ENCODE peak calls at places on chromosome 4, in four cellular contexts. F is SJSA1; C is tibial artery; W is CD8-positive, alpha-beta T cell. J is an unnamed sample.

GRCh38 chr4:139887962-139888735 is 222.5 kb downstream of the MGST2 start:
- DNase-seq in F (no peak), C (no peak), W (no peak), J (no peak)

GRCh38 chr4:185801471-185801870 is 10.5 kb downstream of the SORBS2 start:
- DNase-seq in F (no peak), C (no peak), W (no peak), J (no peak)

GRCh38 chr4:163663454-163664225 is 169.2 kb downstream of the TMA16 start:
- DNase-seq in F (no peak), C (no peak), W (no peak), J (no peak)

GRCh38 chr4:63036159-63036866 is 1372.9 kb downstream of the TECRL start:
- DNase-seq in F (no peak), C (no peak), W (no peak), J (no peak)

GRCh38 chr4:83083925-83084475 is 30.5 kb downstream of the PLAC8 start:
- DNase-seq in F (no peak), C (no peak), W (peak; percentile 44), J (no peak)

GRCh38 chr4:135065366-135065765 is 863.8 kb upstream of the PABPC4L start:
- DNase-seq in F (no peak), C (no peak), W (no peak), J (no peak)

GRCh38 chr4:180828455-180829018 is 1414.7 kb upstream of the TENM3 start:
- DNase-seq in F (peak; percentile 55), C (no peak), W (no peak), J (no peak)

GRCh38 chr4:38512840-38513239 is 151.2 kb upstream of the KLF3 start:
- DNase-seq in F (no peak), C (no peak), W (no peak), J (no peak)

GRCh38 chr4:112029642-112030235 is 115.5 kb upstream of the FAM241A start:
- DNase-seq in F (no peak), C (no peak), W (no peak), J (no peak)

GRCh38 chr4:167838686-167839085 is 253.7 kb upstream of the ANXA10 start:
- DNase-seq in F (no peak), C (no peak), W (no peak), J (no peak)

GRCh38 chr4:60133414-60133813 is 1066.7 kb upstream of the ADGRL3 start:
- DNase-seq in F (no peak), C (no peak), W (no peak), J (no peak)

GRCh38 chr4:124030038-124030638 is 633.5 kb downstream of the SPRY1 start:
- DNase-seq in F (no peak), C (peak; percentile 35), W (no peak), J (no peak)

GRCh38 chr4:140642674-140643437 is 74.1 kb upstream of the UCP1 start:
- DNase-seq in F (no peak), C (no peak), W (no peak), J (no peak)

GRCh38 chr4:147901388-147901787 is 169.5 kb downstream of the ARHGAP10 start:
- DNase-seq in F (no peak), C (no peak), W (no peak), J (no peak)

GRCh38 chr4:27360651-27361347 is 500.2 kb downstream of the STIM2 start:
- DNase-seq in F (peak; percentile 35), C (no peak), W (no peak), J (no peak)

GRCh38 chr4:89114100-89114499 is 2.8 kb downstream of the TIGD2 start:
- DNase-seq in F (no peak), C (no peak), W (no peak), J (no peak)

GRCh38 chr4:163404570-163404969 is 60.9 kb downstream of the NPY5R start:
- DNase-seq in F (no peak), C (no peak), W (no peak), J (no peak)

GRCh38 chr4:123624959-123625358 is 228.4 kb downstream of the SPRY1 start:
- DNase-seq in F (no peak), C (no peak), W (no peak), J (no peak)

GRCh38 chr4:14856076-14856926 is 146.0 kb upstream of the CPEB2 start:
- DNase-seq in F (peak; percentile 60), C (peak; percentile 82), W (no peak), J (peak; percentile 55)

GRCh38 chr4:37722000-37722638 is 35.9 kb upstream of the RELL1 start:
- DNase-seq in F (no peak), C (no peak), W (no peak), J (no peak)

GRCh38 chr4:39698424-39699009 is 581 bp downstream of the UBE2K start:
- DNase-seq in F (no peak), C (peak; percentile 44), W (peak; percentile 40), J (no peak)

GRCh38 chr4:104490096-104490769 is 4.5 kb downstream of the CXXC4 start:
- DNase-seq in F (no peak), C (no peak), W (no peak), J (no peak)

GRCh38 chr4:141501395-141501794 is 135.0 kb upstream of the IL15 start:
- DNase-seq in F (no peak), C (no peak), W (no peak), J (no peak)

GRCh38 chr4:162410854-162411253 is 247.1 kb upstream of the FSTL5 start:
- DNase-seq in F (no peak), C (no peak), W (no peak), J (no peak)

GRCh38 chr4:77636902-77637301 is 31.3 kb downstream of the CXCL13 start:
- DNase-seq in F (peak; percentile 82), C (no peak), W (no peak), J (no peak)

GRCh38 chr4:82678046-82678445 is 116.3 kb upstream of the TMEM150C start:
- DNase-seq in F (no peak), C (no peak), W (no peak), J (no peak)

GRCh38 chr4:17707671-17708070 is 73.8 kb downstream of the FAM184B start:
- DNase-seq in F (no peak), C (no peak), W (no peak), J (no peak)

GRCh38 chr4:94455081-94455480 is 3.3 kb downstream of the PDLIM5 start:
- DNase-seq in F (peak; percentile 25), C (peak; percentile 82), W (no peak), J (peak; percentile 65)

GRCh38 chr4:137664416-137664815 is 132.1 kb upstream of the PCDH18 start:
- DNase-seq in F (no peak), C (no peak), W (no peak), J (no peak)

GRCh38 chr4:113707013-113707412 is 54.5 kb downstream of the CAMK2D start:
- DNase-seq in F (no peak), C (no peak), W (no peak), J (no peak)

GRCh38 chr4:144787365-144788263 is 141.7 kb downstream of the HHIP start:
- DNase-seq in F (peak; percentile 30), C (no peak), W (no peak), J (no peak)

GRCh38 chr4:106325800-106326199 is 9.4 kb downstream of the AIMP1 start:
- DNase-seq in F (no peak), C (no peak), W (no peak), J (no peak)

GRCh38 chr4:16627999-16628398 is 270.4 kb downstream of the LDB2 start:
- DNase-seq in F (peak; percentile 64), C (no peak), W (no peak), J (no peak)

GRCh38 chr4:54061067-54061466 is 3.3 kb downstream of the CHIC2 start:
- DNase-seq in F (no peak), C (no peak), W (no peak), J (no peak)

GRCh38 chr4:54062392-54062791 is 2.0 kb downstream of the CHIC2 start:
- DNase-seq in F (no peak), C (no peak), W (no peak), J (no peak)

GRCh38 chr4:54063224-54063623 is 1.2 kb downstream of the CHIC2 start:
- DNase-seq in F (peak; percentile 42), C (no peak), W (no peak), J (no peak)

GRCh38 chr4:54063737-54064316 is 578 bp downstream of the CHIC2 start:
- DNase-seq in F (peak; percentile 60), C (peak; percentile 41), W (peak; percentile 42), J (no peak)

DNA sequence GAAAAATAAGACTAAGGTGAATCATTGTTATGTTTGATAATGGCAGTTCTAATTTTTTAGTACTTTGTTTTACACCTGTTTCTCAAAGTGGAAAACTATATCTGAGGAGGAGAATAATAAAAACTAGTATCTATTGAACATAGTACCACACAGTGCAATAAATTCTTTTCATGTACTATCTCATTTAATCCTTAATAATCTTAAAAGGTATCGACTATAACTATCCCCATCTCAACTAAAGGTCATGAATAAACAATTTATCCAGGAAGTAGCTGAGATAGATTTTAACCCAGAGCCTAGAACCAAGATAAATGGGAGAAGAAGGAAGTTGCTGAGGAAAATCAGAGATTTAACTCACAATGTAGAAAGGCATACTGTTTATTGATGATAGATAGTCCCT is 2.5 kb downstream of the CHIC2 start:
- DNase-seq in F (no peak), C (no peak), W (no peak), J (no peak)
- H3K4me1 ChIP-seq in F (peaks cover 30% of the 10 kb centered on the region), C (peaks cover 28% of the 10 kb centered on the region), W (peaks cover 52% of the 10 kb centered on the region), J (peaks cover 55% of the 10 kb centered on the region)

DNA sequence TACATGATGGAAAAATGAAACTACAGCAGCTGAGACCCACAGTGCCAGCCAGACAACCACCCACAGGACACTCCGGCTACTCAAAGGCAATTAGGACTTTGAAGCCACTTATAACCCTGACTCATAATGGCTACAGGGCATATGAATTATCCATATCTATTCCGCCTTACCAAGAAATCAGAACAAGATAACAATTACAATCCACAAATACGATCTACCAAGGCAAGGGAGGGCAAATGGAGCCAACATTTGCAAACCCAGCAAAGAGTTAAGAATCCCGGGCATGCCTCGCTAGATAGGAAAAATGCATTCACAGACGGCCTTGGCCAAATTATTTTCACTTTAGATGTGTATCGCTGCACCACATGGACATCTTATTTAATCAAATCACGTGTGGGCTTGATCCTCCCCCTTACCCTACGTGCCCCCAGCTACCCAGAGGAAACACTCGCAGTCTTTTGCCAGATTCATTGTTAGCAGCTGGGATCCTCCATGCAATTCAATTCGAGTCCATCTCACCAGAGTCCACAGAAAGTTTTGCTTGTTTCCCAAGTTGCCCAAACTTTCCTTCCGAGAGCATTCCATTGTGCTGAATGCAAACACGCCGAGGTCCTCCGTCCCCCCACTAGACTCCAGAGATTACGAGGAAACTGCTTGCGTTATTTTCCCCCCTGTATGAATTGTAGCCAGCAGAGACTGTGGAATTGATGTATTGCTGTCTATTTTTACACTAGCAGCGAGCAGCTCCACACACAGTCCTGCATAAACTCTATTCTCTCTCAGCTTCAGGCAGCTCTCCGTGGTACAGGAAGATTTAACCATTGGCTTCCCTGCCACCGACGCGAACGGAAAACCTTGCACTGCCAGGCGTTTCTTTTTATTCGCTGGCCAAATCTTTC is 1.2 kb downstream of the PPARGC1A start:
- DNase-seq in F (peak; percentile 26), C (no peak), W (no peak), J (no peak)
- H3K4me3 ChIP-seq in F (peak overlapping the region; percentile 29), C (peak overlapping the region; percentile 56), W (no peak overlapping the region), J (peak overlapping the region; percentile 71)

GRCh38 chr4:119517361-119518229 is 111.0 kb downstream of the PDE5A start:
- DNase-seq in F (peak; percentile 76), C (no peak), W (no peak), J (no peak)
- H3K36me3 ChIP-seq in F (peaks cover 70% of the 10 kb centered on the region), C (peaks cover 34% of the 10 kb centered on the region), W (peaks cover 13% of the 10 kb centered on the region), J (peaks cover 25% of the 10 kb centered on the region)

GRCh38 chr4:7902101-7902553 is 37.5 kb downstream of the AFAP1 start:
- DNase-seq in F (no peak), C (no peak), W (no peak), J (no peak)
- H3K4me1 ChIP-seq in F (peaks cover 31% of the 10 kb centered on the region), C (peaks cover 46% of the 10 kb centered on the region), W (no peaks in the 10 kb centered on the region), J (peaks cover 92% of the 10 kb centered on the region)